ENCODE peak calls at places on chromosomes 2 and 18, in five cellular contexts. Q, E, L, B and Z are unnamed samples.

GRCh38 chr2:55061534-55062344 is 11.5 kb upstream of the RTN4 start:
- DNase-seq in Q (no peak), E (no peak), L (no peak), B (no peak), Z (no peak)

GRCh38 chr2:37586663-37587409 is 84.6 kb downstream of the CDC42EP3 start:
- DNase-seq in Q (no peak), E (no peak), L (no peak), B (peak), Z (peak)

GRCh38 chr2:65024149-65024829 is 31.9 kb upstream of the CEP68 start:
- DNase-seq in Q (peak), E (no peak), L (no peak), B (no peak), Z (no peak)

GRCh38 chr18:50092250-50092780 is 102.6 kb downstream of the MYO5B start:
- DNase-seq in Q (no peak), E (no peak), L (no peak), B (no peak), Z (no peak)

GRCh38 chr18:51082571-51083264 is 52.7 kb downstream of the SMAD4 start:
- DNase-seq in Q (no peak), E (no peak), L (no peak), B (no peak), Z (no peak)

GRCh38 chr2:28915939-28916338 is 21.5 kb downstream of the WDR43 start:
- DNase-seq in Q (no peak), E (no peak), L (no peak), B (no peak), Z (no peak)

GRCh38 chr2:51953931-51954330 is 922.0 kb upstream of the NRXN1 start:
- DNase-seq in Q (no peak), E (no peak), L (no peak), B (no peak), Z (no peak)

GRCh38 chr2:39494784-39495251 is 57.7 kb upstream of the MAP4K3 start:
- DNase-seq in Q (peak), E (no peak), L (no peak), B (no peak), Z (peak)

GRCh38 chr2:240329116-240329665 is 106.3 kb upstream of the GPC1 start:
- DNase-seq in Q (no peak), E (no peak), L (no peak), B (no peak), Z (no peak)

GRCh38 chr18:43671431-43671830 is 394.1 kb upstream of the SYT4 start:
- DNase-seq in Q (no peak), E (no peak), L (no peak), B (no peak), Z (no peak)

GRCh38 chr2:127660291-127660578 is 14.3 kb downstream of the GPR17 start:
- DNase-seq in Q (no peak), E (no peak), L (no peak), B (no peak), Z (no peak)

GRCh38 chr2:215797676-215798075 is 215.7 kb downstream of the MREG start:
- DNase-seq in Q (no peak), E (no peak), L (no peak), B (no peak), Z (no peak)

GRCh38 chr18:702957-703659 is 9.3 kb downstream of the ENOSF1 start:
- DNase-seq in Q (peak), E (no peak), L (no peak), B (no peak), Z (peak)

GRCh38 chr18:49238433-49239042 is 221.9 kb downstream of the DYM start:
- DNase-seq in Q (peak), E (no peak), L (peak), B (no peak), Z (no peak)

GRCh38 chr2:240131296-240131695 is 4.8 kb downstream of the COPS9 start:
- DNase-seq in Q (no peak), E (no peak), L (no peak), B (no peak), Z (no peak)

GRCh38 chr2:216260629-216261028 is 111.7 kb downstream of the MARCHF4 start:
- DNase-seq in Q (no peak), E (no peak), L (no peak), B (no peak), Z (no peak)

GRCh38 chr2:169363570-169364150 is 1.3 kb upstream of the LRP2 start:
- DNase-seq in Q (peak), E (peak), L (peak), B (peak), Z (no peak)

GRCh38 chr2:196330645-196331044 is 159.3 kb upstream of the STK17B start:
- DNase-seq in Q (no peak), E (no peak), L (peak), B (no peak), Z (no peak)

GRCh38 chr2:99278793-99279291 is 22.2 kb downstream of the LYG1 start:
- DNase-seq in Q (peak), E (no peak), L (no peak), B (no peak), Z (peak)

GRCh38 chr18:48953096-48953706 is 2.4 kb upstream of the SMAD7 start:
- DNase-seq in Q (no peak), E (no peak), L (no peak), B (no peak), Z (no peak)

GRCh38 chr18:809985-810642 is 1.9 kb downstream of the YES1 start:
- DNase-seq in Q (no peak), E (no peak), L (no peak), B (no peak), Z (no peak)

GRCh38 chr2:133773862-133774674 is 205.8 kb upstream of the NCKAP5 start:
- DNase-seq in Q (no peak), E (no peak), L (no peak), B (no peak), Z (no peak)

GRCh38 chr2:38116762-38117161 is 40.8 kb upstream of the CYP1B1 start:
- DNase-seq in Q (no peak), E (no peak), L (no peak), B (no peak), Z (no peak)

GRCh38 chr2:43192039-43192438 is 34.4 kb downstream of the ZFP36L2 start:
- DNase-seq in Q (no peak), E (no peak), L (no peak), B (peak), Z (no peak)